ENCODE peak calls at places on chromosomes 2 and 18, in eight cellular contexts. P is PC-9, N is suprapubic skin, L is coronary artery, X is small intestine, F is SK-N-MC, Z is GM23338, J is kidney. R is an unnamed sample.

GRCh38 chr2:192124576-192124975 is 70.2 kb downstream of the TMEFF2 start:
- DNase-seq in P (no peak), N (no peak), L (no peak), X (no peak), F (no peak), Z (no peak), J (no peak), R (no peak)

GRCh38 chr18:3726241-3726951 is 276.4 kb downstream of the TGIF1 start:
- DNase-seq in P (no peak), N (no peak), L (no peak), X (no peak), F (no peak), Z (no peak), J (no peak), R (no peak)

GRCh38 chr18:25446972-25447371 is 95.0 kb upstream of the ZNF521 start:
- DNase-seq in P (no peak), N (no peak), L (no peak), X (no peak), F (no peak), Z (no peak), J (no peak), R (no peak)

GRCh38 chr2:47336259-47337238 is 66.4 kb upstream of the MSH2 start:
- DNase-seq in P (no peak), N (no peak), L (no peak), X (peak; percentile 71), F (no peak), Z (peak; percentile 48), J (no peak), R (peak; percentile 56)

GRCh38 chr2:33457588-33458247 is 18.7 kb upstream of the RASGRP3 start:
- DNase-seq in P (no peak), N (no peak), L (peak; percentile 73), X (no peak), F (no peak), Z (no peak), J (no peak), R (no peak)

GRCh38 chr2:24513266-24513665 is 22.2 kb downstream of the NCOA1 start:
- DNase-seq in P (no peak), N (no peak), L (no peak), X (no peak), F (no peak), Z (no peak), J (no peak), R (no peak)

GRCh38 chr2:55865095-55865835 is 58.3 kb downstream of the EFEMP1 start:
- DNase-seq in P (no peak), N (no peak), L (no peak), X (no peak), F (no peak), Z (no peak), J (no peak), R (no peak)

GRCh38 chr2:218631837-218632236 is 24.1 kb downstream of the PLCD4 start:
- DNase-seq in P (peak; percentile 10), N (no peak), L (no peak), X (no peak), F (no peak), Z (no peak), J (no peak), R (no peak)

GRCh38 chr2:216839626-216840132 is 20.2 kb downstream of the TNP1 start:
- DNase-seq in P (no peak), N (no peak), L (no peak), X (no peak), F (no peak), Z (no peak), J (no peak), R (no peak)

GRCh38 chr2:150125708-150126107 is 361.8 kb downstream of the RND3 start:
- DNase-seq in P (no peak), N (no peak), L (no peak), X (no peak), F (no peak), Z (no peak), J (no peak), R (no peak)

GRCh38 chr18:36572135-36572856 is 256.5 kb downstream of the TPGS2 start:
- DNase-seq in P (peak; percentile 35), N (no peak), L (peak; percentile 60), X (peak; percentile 51), F (no peak), Z (peak; percentile 72), J (no peak), R (no peak)

GRCh38 chr2:172995323-172996244 is 80.1 kb upstream of the MAP3K20 start:
- DNase-seq in P (peak; percentile 72), N (no peak), L (no peak), X (peak; percentile 4), F (no peak), Z (peak; percentile 42), J (peak; percentile 58), R (no peak)

GRCh38 chr2:146572598-146572997 is 1272.2 kb upstream of the ACVR2A start:
- DNase-seq in P (no peak), N (no peak), L (no peak), X (no peak), F (no peak), Z (no peak), J (no peak), R (no peak)

GRCh38 chr2:64412671-64413070 is 41.3 kb upstream of the LGALSL start:
- DNase-seq in P (no peak), N (no peak), L (no peak), X (no peak), F (no peak), Z (no peak), J (no peak), R (no peak)

GRCh38 chr2:201408931-201409330 is 42.3 kb downstream of the TRAK2 start:
- DNase-seq in P (no peak), N (no peak), L (no peak), X (no peak), F (no peak), Z (no peak), J (no peak), R (no peak)

GRCh38 chr18:57942493-57942892 is 101.5 kb upstream of the NEDD4L start:
- DNase-seq in P (no peak), N (no peak), L (no peak), X (no peak), F (no peak), Z (peak; percentile 9), J (no peak), R (no peak)

GRCh38 chr18:75003764-75004690 is 204.9 kb downstream of the PTGR3 start:
- DNase-seq in P (no peak), N (no peak), L (no peak), X (no peak), F (no peak), Z (no peak), J (no peak), R (no peak)

GRCh38 chr2:54380627-54381026 is 75.5 kb upstream of the SPTBN1 start:
- DNase-seq in P (no peak), N (no peak), L (no peak), X (no peak), F (no peak), Z (no peak), J (no peak), R (no peak)
- H3K27ac ChIP-seq in P (no peak overlapping the region), N (no peak overlapping the region), L (no peak overlapping the region), X (no peak overlapping the region), F (no peak overlapping the region), Z (no peak overlapping the region), J (no peak overlapping the region), R (no peak overlapping the region)

GRCh38 chr2:73205611-73206010 is 3.2 kb downstream of the NOTO start:
- DNase-seq in P (no peak), N (no peak), L (no peak), X (no peak), F (no peak), Z (no peak), J (no peak), R (no peak)
- H3K4me3 ChIP-seq in P (no peak overlapping the region), N (no peak overlapping the region), L (no peak overlapping the region), X (no peak overlapping the region), F (no peak overlapping the region), Z (no peak overlapping the region), J (no peak overlapping the region), R (no peak overlapping the region)

GRCh38 chr2:174062934-174063333 is 97.8 kb upstream of the SP3 start:
- DNase-seq in P (no peak), N (no peak), L (no peak), X (no peak), F (no peak), Z (no peak), J (no peak), R (no peak)
- H3K27ac ChIP-seq in P (no peak overlapping the region), N (no peak overlapping the region), L (no peak overlapping the region), X (no peak overlapping the region), F (no peak overlapping the region), Z (no peak overlapping the region), J (no peak overlapping the region), R (no peak overlapping the region)

DNA sequence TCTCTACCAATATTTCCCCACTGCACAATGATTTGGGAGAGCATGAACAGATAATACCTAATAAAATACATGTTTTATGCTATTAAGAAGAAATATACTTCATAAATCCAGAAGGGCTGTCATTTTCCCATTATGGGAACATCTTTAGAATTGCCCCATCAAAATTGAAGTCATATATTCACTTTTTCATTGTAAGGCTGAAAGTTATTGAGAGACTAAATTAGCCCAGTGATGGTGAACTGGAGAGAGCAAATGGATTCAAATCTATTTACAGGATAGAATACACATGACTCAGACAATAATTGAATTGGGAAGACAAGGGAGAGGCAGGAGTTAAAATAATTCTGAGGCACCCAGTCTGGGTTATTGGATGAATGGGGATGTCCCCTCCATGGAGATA is 79.7 kb upstream of the TTC39C start:
- DNase-seq in P (no peak), N (no peak), L (no peak), X (no peak), F (no peak), Z (no peak), J (no peak), R (no peak)
- H3K4me3 ChIP-seq in P (no peak overlapping the region), N (no peak overlapping the region), L (no peak overlapping the region), X (no peak overlapping the region), F (no peak overlapping the region), Z (no peak overlapping the region), J (no peak overlapping the region), R (no peak overlapping the region)

R was measured in HL-60.